ENCODE peak calls at places on chromosomes 13 and 19, in ten cellular contexts. One of them, this sample, is unnamed.

GRCh38 chr19:33199441-33200265 is 5.5 kb downstream of the LRP3 start:
- DNase-seq in uterus: no peak
- DNase-seq in fibroblast of mammary gland: no peak
- DNase-seq in CD8-positive, alpha-beta T cell: no peak
- DNase-seq in colonic mucosa: no peak
- DNase-seq in cardiac fibroblast: no peak
- DNase-seq in esophagus muscularis mucosa: no peak
- DNase-seq in DND-41: no peak
- DNase-seq in cardiac muscle cell: no peak
- DNase-seq in naive thymus-derived CD4-positive, alpha-beta T cell: no peak
- DNase-seq in this sample: no peak

GRCh38 chr19:29084266-29084665 is 128.7 kb downstream of the UQCRFS1 start:
- DNase-seq in uterus: no peak
- DNase-seq in fibroblast of mammary gland: peak
- DNase-seq in CD8-positive, alpha-beta T cell: no peak
- DNase-seq in colonic mucosa: no peak
- DNase-seq in cardiac fibroblast: peak
- DNase-seq in esophagus muscularis mucosa: no peak
- DNase-seq in DND-41: no peak
- DNase-seq in cardiac muscle cell: peak
- DNase-seq in naive thymus-derived CD4-positive, alpha-beta T cell: no peak
- DNase-seq in this sample: no peak

GRCh38 chr13:41064493-41064892 is 3.2 kb downstream of the WBP4 start:
- DNase-seq in uterus: no peak
- DNase-seq in fibroblast of mammary gland: peak
- DNase-seq in CD8-positive, alpha-beta T cell: no peak
- DNase-seq in colonic mucosa: no peak
- DNase-seq in cardiac fibroblast: peak
- DNase-seq in esophagus muscularis mucosa: no peak
- DNase-seq in DND-41: no peak
- DNase-seq in cardiac muscle cell: no peak
- DNase-seq in naive thymus-derived CD4-positive, alpha-beta T cell: no peak
- DNase-seq in this sample: no peak

GRCh38 chr19:39740395-39740794 is 2.6 kb upstream of the CLC start:
- DNase-seq in uterus: no peak
- DNase-seq in fibroblast of mammary gland: no peak
- DNase-seq in CD8-positive, alpha-beta T cell: no peak
- DNase-seq in colonic mucosa: no peak
- DNase-seq in cardiac fibroblast: no peak
- DNase-seq in esophagus muscularis mucosa: no peak
- DNase-seq in DND-41: no peak
- DNase-seq in cardiac muscle cell: no peak
- DNase-seq in naive thymus-derived CD4-positive, alpha-beta T cell: no peak
- DNase-seq in this sample: no peak

GRCh38 chr19:14517840-14518505 is at the start of gene DNAJB1:
- DNase-seq in uterus: peak
- DNase-seq in fibroblast of mammary gland: peak
- DNase-seq in CD8-positive, alpha-beta T cell: no peak
- DNase-seq in colonic mucosa: peak
- DNase-seq in cardiac fibroblast: peak
- DNase-seq in esophagus muscularis mucosa: no peak
- DNase-seq in DND-41: no peak
- DNase-seq in cardiac muscle cell: peak
- DNase-seq in naive thymus-derived CD4-positive, alpha-beta T cell: no peak
- DNase-seq in this sample: no peak

GRCh38 chr19:34228762-34229161 is 25.6 kb upstream of the GARRE1 start:
- DNase-seq in uterus: no peak
- DNase-seq in fibroblast of mammary gland: no peak
- DNase-seq in CD8-positive, alpha-beta T cell: no peak
- DNase-seq in colonic mucosa: no peak
- DNase-seq in cardiac fibroblast: no peak
- DNase-seq in esophagus muscularis mucosa: no peak
- DNase-seq in DND-41: no peak
- DNase-seq in cardiac muscle cell: no peak
- DNase-seq in naive thymus-derived CD4-positive, alpha-beta T cell: no peak
- DNase-seq in this sample: no peak

GRCh38 chr19:42003506-42004294 is 9.7 kb upstream of the ATP1A3 start:
- DNase-seq in uterus: no peak
- DNase-seq in fibroblast of mammary gland: no peak
- DNase-seq in CD8-positive, alpha-beta T cell: no peak
- DNase-seq in colonic mucosa: no peak
- DNase-seq in cardiac fibroblast: no peak
- DNase-seq in esophagus muscularis mucosa: no peak
- DNase-seq in DND-41: no peak
- DNase-seq in cardiac muscle cell: no peak
- DNase-seq in naive thymus-derived CD4-positive, alpha-beta T cell: no peak
- DNase-seq in this sample: no peak

GRCh38 chr19:48635966-48636858 is 967 bp downstream of the DBP start:
- DNase-seq in uterus: peak
- DNase-seq in fibroblast of mammary gland: no peak
- DNase-seq in CD8-positive, alpha-beta T cell: no peak
- DNase-seq in colonic mucosa: peak
- DNase-seq in cardiac fibroblast: no peak
- DNase-seq in esophagus muscularis mucosa: no peak
- DNase-seq in DND-41: peak
- DNase-seq in cardiac muscle cell: peak
- DNase-seq in naive thymus-derived CD4-positive, alpha-beta T cell: peak
- DNase-seq in this sample: no peak

GRCh38 chr19:44850641-44851109 is 4.6 kb downstream of the NECTIN2 start:
- DNase-seq in uterus: peak
- DNase-seq in fibroblast of mammary gland: no peak
- DNase-seq in CD8-positive, alpha-beta T cell: no peak
- DNase-seq in colonic mucosa: no peak
- DNase-seq in cardiac fibroblast: no peak
- DNase-seq in esophagus muscularis mucosa: no peak
- DNase-seq in DND-41: no peak
- DNase-seq in cardiac muscle cell: no peak
- DNase-seq in naive thymus-derived CD4-positive, alpha-beta T cell: no peak
- DNase-seq in this sample: no peak

GRCh38 chr19:36772341-36773222 is at the start of gene ZNF850:
- DNase-seq in uterus: peak
- DNase-seq in fibroblast of mammary gland: peak
- DNase-seq in CD8-positive, alpha-beta T cell: peak
- DNase-seq in colonic mucosa: peak
- DNase-seq in cardiac fibroblast: peak
- DNase-seq in esophagus muscularis mucosa: peak
- DNase-seq in DND-41: peak
- DNase-seq in cardiac muscle cell: peak
- DNase-seq in naive thymus-derived CD4-positive, alpha-beta T cell: peak
- DNase-seq in this sample: peak

GRCh38 chr13:75787249-75787940 is 151.3 kb downstream of the LMO7 start:
- DNase-seq in uterus: no peak
- DNase-seq in fibroblast of mammary gland: peak
- DNase-seq in CD8-positive, alpha-beta T cell: no peak
- DNase-seq in colonic mucosa: no peak
- DNase-seq in cardiac fibroblast: peak
- DNase-seq in esophagus muscularis mucosa: no peak
- DNase-seq in DND-41: no peak
- DNase-seq in cardiac muscle cell: no peak
- DNase-seq in naive thymus-derived CD4-positive, alpha-beta T cell: no peak
- DNase-seq in this sample: no peak

GRCh38 chr19:29385191-29385795 is 140.5 kb upstream of the VSTM2B start:
- DNase-seq in uterus: no peak
- DNase-seq in fibroblast of mammary gland: no peak
- DNase-seq in CD8-positive, alpha-beta T cell: no peak
- DNase-seq in colonic mucosa: no peak
- DNase-seq in cardiac fibroblast: no peak
- DNase-seq in esophagus muscularis mucosa: no peak
- DNase-seq in DND-41: no peak
- DNase-seq in cardiac muscle cell: no peak
- DNase-seq in naive thymus-derived CD4-positive, alpha-beta T cell: no peak
- DNase-seq in this sample: no peak

GRCh38 chr13:76643596-76643995 is 242.6 kb downstream of the KCTD12 start:
- DNase-seq in uterus: no peak
- DNase-seq in fibroblast of mammary gland: no peak
- DNase-seq in CD8-positive, alpha-beta T cell: no peak
- DNase-seq in colonic mucosa: no peak
- DNase-seq in cardiac fibroblast: no peak
- DNase-seq in esophagus muscularis mucosa: no peak
- DNase-seq in DND-41: no peak
- DNase-seq in cardiac muscle cell: no peak
- DNase-seq in naive thymus-derived CD4-positive, alpha-beta T cell: no peak
- DNase-seq in this sample: no peak

GRCh38 chr19:33226550-33227241 is 1.0 kb upstream of the SLC7A10 start:
- DNase-seq in uterus: no peak
- DNase-seq in fibroblast of mammary gland: no peak
- DNase-seq in CD8-positive, alpha-beta T cell: no peak
- DNase-seq in colonic mucosa: peak
- DNase-seq in cardiac fibroblast: peak
- DNase-seq in esophagus muscularis mucosa: no peak
- DNase-seq in DND-41: no peak
- DNase-seq in cardiac muscle cell: no peak
- DNase-seq in naive thymus-derived CD4-positive, alpha-beta T cell: no peak
- DNase-seq in this sample: no peak

GRCh38 chr13:51879133-51879532 is 17.4 kb downstream of the CCDC70 start:
- DNase-seq in uterus: no peak
- DNase-seq in fibroblast of mammary gland: peak
- DNase-seq in CD8-positive, alpha-beta T cell: no peak
- DNase-seq in colonic mucosa: no peak
- DNase-seq in cardiac fibroblast: no peak
- DNase-seq in esophagus muscularis mucosa: no peak
- DNase-seq in DND-41: no peak
- DNase-seq in cardiac muscle cell: no peak
- DNase-seq in naive thymus-derived CD4-positive, alpha-beta T cell: no peak
- DNase-seq in this sample: no peak

GRCh38 chr19:4082172-4082571 is 15.5 kb upstream of the ZBTB7A start:
- DNase-seq in uterus: no peak
- DNase-seq in fibroblast of mammary gland: no peak
- DNase-seq in CD8-positive, alpha-beta T cell: no peak
- DNase-seq in colonic mucosa: no peak
- DNase-seq in cardiac fibroblast: no peak
- DNase-seq in esophagus muscularis mucosa: no peak
- DNase-seq in DND-41: no peak
- DNase-seq in cardiac muscle cell: no peak
- DNase-seq in naive thymus-derived CD4-positive, alpha-beta T cell: no peak
- DNase-seq in this sample: no peak
- H3K4me3 ChIP-seq in uterus: no peak
- H3K4me3 ChIP-seq in fibroblast of mammary gland: no peak
- H3K4me3 ChIP-seq in CD8-positive, alpha-beta T cell: no peak
- H3K4me3 ChIP-seq in colonic mucosa: no peak
- H3K4me3 ChIP-seq in cardiac fibroblast: no peak
- H3K4me3 ChIP-seq in esophagus muscularis mucosa: no peak
- H3K4me3 ChIP-seq in DND-41: no peak
- H3K4me3 ChIP-seq in cardiac muscle cell: no peak
- H3K4me3 ChIP-seq in naive thymus-derived CD4-positive, alpha-beta T cell: no peak
- H3K4me3 ChIP-seq in this sample: no peak

DNA sequence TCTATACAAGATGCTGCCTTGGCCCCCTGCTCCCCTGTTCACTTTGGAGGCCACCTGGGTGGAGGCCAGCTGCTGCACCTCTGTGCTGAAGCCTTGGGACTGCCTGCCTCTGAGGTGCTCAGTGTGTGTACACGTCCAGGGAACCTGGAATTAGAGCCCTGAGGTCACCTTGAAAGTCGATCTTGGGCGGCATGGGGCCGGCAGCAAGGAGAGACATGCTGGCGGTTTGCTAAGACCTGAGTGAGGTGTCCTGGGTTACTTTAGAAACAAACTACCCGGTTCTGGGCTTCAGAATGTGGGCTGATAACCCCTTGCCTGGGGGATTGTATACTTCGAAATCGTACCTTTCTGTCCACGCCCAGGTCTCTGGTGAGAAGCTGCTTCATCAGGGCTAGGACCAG is 25.5 kb downstream of the TSSK6 start:
- DNase-seq in uterus: no peak
- DNase-seq in fibroblast of mammary gland: no peak
- DNase-seq in CD8-positive, alpha-beta T cell: peak
- DNase-seq in colonic mucosa: no peak
- DNase-seq in cardiac fibroblast: no peak
- DNase-seq in esophagus muscularis mucosa: no peak
- DNase-seq in DND-41: no peak
- DNase-seq in cardiac muscle cell: peak
- DNase-seq in naive thymus-derived CD4-positive, alpha-beta T cell: peak
- DNase-seq in this sample: no peak
- H3K4me3 ChIP-seq in uterus: no peak
- H3K4me3 ChIP-seq in fibroblast of mammary gland: no peak
- H3K4me3 ChIP-seq in CD8-positive, alpha-beta T cell: peak
- H3K4me3 ChIP-seq in colonic mucosa: no peak
- H3K4me3 ChIP-seq in cardiac fibroblast: no peak
- H3K4me3 ChIP-seq in esophagus muscularis mucosa: no peak
- H3K4me3 ChIP-seq in DND-41: no peak
- H3K4me3 ChIP-seq in cardiac muscle cell: no peak
- H3K4me3 ChIP-seq in naive thymus-derived CD4-positive, alpha-beta T cell: peak
- H3K4me3 ChIP-seq in this sample: no peak

GRCh38 chr13:27619711-27620376 is 485 bp downstream of the LNX2 start:
- DNase-seq in uterus: peak
- DNase-seq in fibroblast of mammary gland: peak
- DNase-seq in CD8-positive, alpha-beta T cell: peak
- DNase-seq in colonic mucosa: peak
- DNase-seq in cardiac fibroblast: peak
- DNase-seq in esophagus muscularis mucosa: no peak
- DNase-seq in DND-41: peak
- DNase-seq in cardiac muscle cell: no peak
- DNase-seq in naive thymus-derived CD4-positive, alpha-beta T cell: peak
- DNase-seq in this sample: no peak
- H3K4me3 ChIP-seq in uterus: peak
- H3K4me3 ChIP-seq in fibroblast of mammary gland: peak
- H3K4me3 ChIP-seq in CD8-positive, alpha-beta T cell: peak
- H3K4me3 ChIP-seq in colonic mucosa: peak
- H3K4me3 ChIP-seq in cardiac fibroblast: peak
- H3K4me3 ChIP-seq in esophagus muscularis mucosa: peak
- H3K4me3 ChIP-seq in DND-41: peak
- H3K4me3 ChIP-seq in cardiac muscle cell: peak
- H3K4me3 ChIP-seq in naive thymus-derived CD4-positive, alpha-beta T cell: peak
- H3K4me3 ChIP-seq in this sample: peak

DNA sequence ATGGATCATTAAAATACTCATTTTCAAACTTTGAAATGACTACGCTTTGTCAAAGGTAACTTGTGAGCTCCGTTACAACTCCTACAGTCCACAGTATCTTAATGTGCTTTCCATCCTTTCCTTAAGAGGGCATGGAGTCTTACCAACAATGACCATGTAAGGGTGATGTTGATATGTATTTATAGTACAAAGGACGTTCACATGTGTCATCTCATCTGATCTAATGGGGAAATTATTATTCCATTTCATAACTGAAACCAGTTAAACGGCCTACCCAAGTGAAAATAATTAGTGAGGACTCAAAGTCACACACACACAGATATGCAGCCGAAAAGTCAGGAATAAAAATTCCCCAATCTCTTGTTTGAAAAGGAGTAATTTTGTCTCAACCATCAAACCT is 9.6 kb downstream of the USP12 start:
- DNase-seq in uterus: no peak
- DNase-seq in fibroblast of mammary gland: peak
- DNase-seq in CD8-positive, alpha-beta T cell: no peak
- DNase-seq in colonic mucosa: no peak
- DNase-seq in cardiac fibroblast: no peak
- DNase-seq in esophagus muscularis mucosa: no peak
- DNase-seq in DND-41: no peak
- DNase-seq in cardiac muscle cell: no peak
- DNase-seq in naive thymus-derived CD4-positive, alpha-beta T cell: no peak
- DNase-seq in this sample: no peak
- H3K4me3 ChIP-seq in uterus: no peak
- H3K4me3 ChIP-seq in fibroblast of mammary gland: no peak
- H3K4me3 ChIP-seq in CD8-positive, alpha-beta T cell: no peak
- H3K4me3 ChIP-seq in colonic mucosa: no peak
- H3K4me3 ChIP-seq in cardiac fibroblast: no peak
- H3K4me3 ChIP-seq in esophagus muscularis mucosa: peak
- H3K4me3 ChIP-seq in DND-41: no peak
- H3K4me3 ChIP-seq in cardiac muscle cell: no peak
- H3K4me3 ChIP-seq in naive thymus-derived CD4-positive, alpha-beta T cell: no peak
- H3K4me3 ChIP-seq in this sample: no peak